ENCODE peak calls at places on chromosomes 1 and 21, in eight cellular contexts. K, P, N, B, X, J, I and M are unnamed samples.

GRCh38 chr1:69223156-69223555 is 344.6 kb upstream of the LRRC7 start:
- DNase-seq in K (no peak), P (no peak), N (no peak), B (no peak), X (no peak), J (no peak), I (no peak), M (no peak)

GRCh38 chr21:34967509-34968289 is 81.4 kb downstream of the RUNX1 start:
- DNase-seq in K (peak; percentile 88), P (no peak), N (no peak), B (no peak), X (no peak), J (no peak), I (no peak), M (peak; percentile 26)

GRCh38 chr21:33406493-33406892 is 3.3 kb downstream of the IFNGR2 start:
- DNase-seq in K (no peak), P (no peak), N (no peak), B (no peak), X (no peak), J (no peak), I (no peak), M (no peak)

GRCh38 chr1:3074297-3074741 is 5.3 kb downstream of the PRDM16 start:
- DNase-seq in K (no peak), P (no peak), N (no peak), B (peak; percentile 67), X (no peak), J (no peak), I (no peak), M (peak; percentile 28)

GRCh38 chr1:101366513-101367215 is 129.8 kb downstream of the S1PR1 start:
- DNase-seq in K (peak; percentile 37), P (no peak), N (no peak), B (no peak), X (no peak), J (no peak), I (no peak), M (no peak)

GRCh38 chr1:14626869-14627607 is 28.6 kb downstream of the KAZN start:
- DNase-seq in K (no peak), P (peak; percentile 48), N (no peak), B (peak; percentile 72), X (peak; percentile 54), J (no peak), I (no peak), M (peak; percentile 15)

GRCh38 chr1:184649500-184649899 is 105.2 kb downstream of the EDEM3 start:
- DNase-seq in K (no peak), P (no peak), N (no peak), B (no peak), X (no peak), J (peak; percentile 84), I (no peak), M (no peak)

GRCh38 chr21:16800536-16800935 is 712.3 kb upstream of the CXADR start:
- DNase-seq in K (no peak), P (no peak), N (no peak), B (no peak), X (no peak), J (no peak), I (no peak), M (no peak)

GRCh38 chr1:61052393-61053280 is 29.7 kb upstream of the NFIA start:
- DNase-seq in K (no peak), P (peak; percentile 69), N (no peak), B (peak; percentile 61), X (no peak), J (peak; percentile 69), I (no peak), M (no peak)

GRCh38 chr1:77322061-77322900 is 40.5 kb downstream of the AK5 start:
- DNase-seq in K (peak; percentile 97), P (peak; percentile 55), N (no peak), B (no peak), X (no peak), J (no peak), I (peak; percentile 51), M (peak; percentile 55)

GRCh38 chr1:13540871-13541270 is 27.1 kb upstream of the LRRC38 start:
- DNase-seq in K (no peak), P (no peak), N (no peak), B (no peak), X (no peak), J (no peak), I (no peak), M (no peak)

GRCh38 chr1:196178083-196178635 is 430.1 kb downstream of the KCNT2 start:
- DNase-seq in K (no peak), P (no peak), N (no peak), B (no peak), X (no peak), J (no peak), I (no peak), M (no peak)

GRCh38 chr1:196181594-196181878 is 426.7 kb downstream of the KCNT2 start:
- DNase-seq in K (no peak), P (no peak), N (no peak), B (no peak), X (no peak), J (no peak), I (no peak), M (no peak)

DNA sequence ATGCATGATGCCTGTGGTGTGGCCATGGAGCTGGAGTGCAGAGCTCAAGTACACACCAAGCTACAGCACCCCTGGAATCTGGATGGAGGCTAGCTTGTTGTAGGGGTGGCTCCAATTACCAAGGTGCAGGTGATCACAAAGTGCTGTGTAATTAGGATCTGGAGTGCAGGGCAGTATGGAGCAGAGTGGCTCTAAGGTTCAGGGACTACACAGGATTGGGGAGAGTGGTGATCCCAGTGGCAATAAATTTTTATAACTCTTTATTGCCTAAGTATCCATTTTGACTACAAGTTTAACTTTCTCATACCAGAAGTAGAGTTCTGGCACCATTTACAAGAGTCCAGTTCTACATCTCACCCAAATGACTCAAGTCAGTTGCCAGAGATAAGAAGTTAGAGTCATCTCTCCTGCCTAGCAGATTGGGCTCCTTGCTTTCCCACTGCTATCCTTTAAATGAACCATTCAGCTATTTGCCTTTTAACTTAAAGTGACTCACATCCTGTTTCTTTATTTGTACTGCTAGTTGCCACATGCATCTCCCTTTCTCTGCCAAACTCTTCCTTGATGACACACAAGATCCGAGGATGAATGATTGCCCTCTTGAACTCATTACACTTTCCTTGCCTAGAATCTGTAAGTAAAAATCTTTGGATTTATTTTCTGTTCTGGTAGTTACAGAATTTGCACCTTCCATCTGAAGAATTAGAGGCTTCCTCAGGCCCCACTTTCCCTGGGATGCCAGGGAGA is 427.2 kb downstream of the KCNT2 start:
- DNase-seq in K (peak; percentile 83), P (no peak), N (no peak), B (no peak), X (no peak), J (no peak), I (peak; percentile 72), M (peak; percentile 10)
- TF ChIP-seq EZH2phosphoT487 in K (no peak), P (no peak), N (no peak), B (no peak), X (no peak), J (no peak), I (no peak), M (no peak)

GRCh38 chr21:38702196-38702595 is 103.5 kb upstream of the ETS2 start:
- DNase-seq in K (no peak), P (no peak), N (no peak), B (no peak), X (no peak), J (no peak), I (no peak), M (no peak)
- TF ChIP-seq CTCF in K (no peak), P (no peak), N (no peak), B (no peak), X (no peak), J (no peak), I (no peak), M (no peak)

GRCh38 chr1:2046225-2046917 is 3.8 kb upstream of the PRKCZ start:
- DNase-seq in K (peak; percentile 85), P (peak; percentile 92), N (peak; percentile 63), B (peak; percentile 84), X (peak; percentile 81), J (peak; percentile 41), I (peak; percentile 57), M (peak; percentile 90)

GRCh38 chr1:2045468-2046224 is 4.6 kb upstream of the PRKCZ start:
- DNase-seq in K (no peak), P (no peak), N (no peak), B (no peak), X (no peak), J (no peak), I (no peak), M (no peak)

GRCh38 chr1:2049225-2049516 is 1.0 kb upstream of the PRKCZ start:
- DNase-seq in K (no peak), P (no peak), N (no peak), B (no peak), X (no peak), J (no peak), I (no peak), M (no peak)

GRCh38 chr1:2047749-2048729 is 2.2 kb upstream of the PRKCZ start:
- DNase-seq in K (no peak), P (peak; percentile 39), N (no peak), B (no peak), X (no peak), J (no peak), I (no peak), M (no peak)

DNA sequence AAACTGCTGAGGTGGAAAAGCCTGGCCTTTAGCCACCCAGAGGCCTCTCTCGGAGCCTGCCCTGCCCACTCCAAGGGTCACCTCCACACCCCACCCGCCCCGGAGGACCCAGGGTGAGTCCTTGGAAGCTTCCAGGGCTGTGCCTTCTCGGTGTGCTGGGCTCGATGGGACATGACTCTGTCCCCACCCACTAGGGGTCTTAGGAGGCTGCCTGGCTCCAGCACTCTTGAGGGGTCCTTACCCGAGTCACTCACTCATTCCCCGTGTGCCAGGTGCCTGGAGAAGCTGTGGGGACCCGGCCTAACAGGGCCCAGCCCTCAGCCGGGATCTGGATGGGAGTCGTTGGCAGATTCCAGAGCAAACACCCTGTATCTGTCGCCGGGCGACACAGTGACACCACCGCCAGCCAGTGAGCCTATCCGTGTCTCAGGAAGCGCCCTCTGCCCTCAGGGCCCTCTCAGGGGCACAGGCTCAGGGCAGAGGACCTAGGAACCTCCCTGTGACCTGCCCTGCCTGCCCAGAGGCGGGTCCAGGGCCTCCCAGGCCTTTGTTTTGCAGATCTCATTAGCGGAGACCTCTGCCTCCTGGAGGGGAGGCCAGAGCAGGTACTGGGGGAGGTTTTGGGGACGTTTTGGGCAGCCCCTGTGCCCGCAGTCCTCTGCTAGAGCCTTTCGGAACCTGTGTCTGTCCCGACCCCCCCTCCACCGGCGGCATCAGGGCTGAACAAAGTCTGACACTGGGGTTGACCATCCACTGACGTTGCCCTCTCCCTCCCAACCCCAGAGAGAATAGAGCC is 3.1 kb upstream of the PRKCZ start:
- DNase-seq in K (no peak), P (peak; percentile 33), N (no peak), B (peak; percentile 35), X (no peak), J (no peak), I (no peak), M (peak; percentile 45)
- TF ChIP-seq EZH2phosphoT487 in K (no peak), P (no peak), N (no peak), B (no peak), X (no peak), J (no peak), I (no peak), M (no peak)

DNA sequence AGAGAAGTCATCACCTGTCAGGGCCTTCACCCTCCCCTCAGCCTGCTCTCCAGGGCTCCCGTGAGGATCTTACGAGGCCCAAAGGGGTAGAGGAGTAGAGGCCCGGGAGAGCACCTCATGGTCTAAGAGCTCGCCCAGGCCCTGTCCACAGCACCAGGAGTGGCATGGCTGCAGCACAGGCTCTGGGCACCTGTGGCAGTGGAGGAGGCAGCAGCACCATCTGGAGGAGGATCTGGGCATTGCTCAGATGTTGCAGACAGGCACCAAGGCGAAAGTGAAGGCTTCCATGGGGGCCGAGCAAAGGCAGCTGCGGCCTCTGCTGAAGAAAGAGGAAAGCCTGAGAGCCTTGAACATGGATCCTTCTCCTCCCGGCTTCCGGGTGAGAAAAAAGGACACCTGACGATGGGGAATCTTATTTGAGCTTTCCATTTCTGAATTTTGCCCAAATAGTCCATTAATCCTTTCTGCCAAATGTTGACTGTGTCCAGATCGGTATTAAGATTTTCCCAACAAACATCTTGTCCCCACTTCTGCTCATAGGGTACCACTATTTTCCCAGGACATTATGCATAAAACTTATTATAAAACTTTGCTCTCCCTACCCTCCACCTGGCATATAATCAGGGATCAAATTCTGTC is 604.7 kb downstream of the PTPRC start:
- DNase-seq in K (peak; percentile 70), P (peak; percentile 77), N (peak; percentile 59), B (peak; percentile 63), X (peak; percentile 32), J (peak; percentile 88), I (peak; percentile 48), M (peak; percentile 34)
- TF ChIP-seq CTCF in K (peak; percentile 71), P (peak; percentile 95), N (peak; percentile 80), B (peak; percentile 67), X (peak; percentile 67), J (peak; percentile 97), I (peak; percentile 64), M (peak; percentile 34)